ENCODE peak calls at places on chromosomes 12 and 14, in four cellular contexts. U is AG09319, C is B cell, O is pancreas. D is an unnamed sample.

GRCh38 chr14:24094839-24095195 is 706 bp downstream of the PCK2 start:
- DNase-seq in C (no peak), O (no peak), U (no peak), D (no peak)

GRCh38 chr14:35215110-35215872 is 76.9 kb upstream of the PSMA6 start:
- DNase-seq in O (no peak), U (peak), C (no peak), D (no peak)

GRCh38 chr12:47811581-47812484 is 7.9 kb downstream of the HDAC7 start:
- DNase-seq in U (no peak), C (no peak), O (no peak), D (peak)

GRCh38 chr14:85482549-85482948 is 47.4 kb upstream of the FLRT2 start:
- DNase-seq in U (no peak), O (peak), C (no peak), D (no peak)

GRCh38 chr12:110348431-110349059 is 55.0 kb downstream of the ANAPC7 start:
- DNase-seq in O (no peak), U (no peak), C (no peak), D (no peak)

GRCh38 chr12:53963434-53964314 is 9.0 kb downstream of the HOXC12 start:
- DNase-seq in U (no peak), C (no peak), O (no peak), D (no peak)

GRCh38 chr14:68977741-68978549 is 1.2 kb downstream of the ACTN1 start:
- DNase-seq in C (peak), U (peak), O (peak), D (peak)

GRCh38 chr14:93007225-93007997 is 84.5 kb downstream of the CHGA start:
- DNase-seq in C (peak), O (no peak), U (peak), D (no peak)

GRCh38 chr12:5840900-5841299 is 104.2 kb downstream of the ANO2 start:
- DNase-seq in C (no peak), O (no peak), U (no peak), D (no peak)

GRCh38 chr12:127570387-127570786 is 696.6 kb upstream of the TMEM132C start:
- DNase-seq in C (no peak), U (no peak), O (no peak), D (no peak)

GRCh38 chr12:58174316-58174715 is 232.9 kb downstream of the ATP23 start:
- DNase-seq in C (no peak), O (no peak), U (no peak), D (no peak)

GRCh38 chr14:52987514-52987913 is 36.7 kb upstream of the FERMT2 start:
- DNase-seq in C (no peak), O (peak), U (no peak), D (no peak)

GRCh38 chr12:62684586-62685295 is 218.1 kb downstream of the MON2 start:
- DNase-seq in C (no peak), U (peak), O (no peak), D (no peak)

GRCh38 chr14:27205036-27205435 is 607.2 kb upstream of the NOVA1 start:
- DNase-seq in O (no peak), U (no peak), C (no peak), D (no peak)

GRCh38 chr12:25187781-25188180 is 7.2 kb downstream of the DNAI7 start:
- DNase-seq in C (no peak), U (peak), O (no peak), D (no peak)

GRCh38 chr12:116057356-116057755 is 220.1 kb downstream of the MED13L start:
- DNase-seq in U (no peak), C (no peak), O (no peak), D (no peak)

GRCh38 chr12:57518176-57518919 is 2.0 kb downstream of the DDIT3 start:
- DNase-seq in C (no peak), U (no peak), O (no peak), D (no peak)

GRCh38 chr12:92503977-92504966 is 198.5 kb upstream of the PLEKHG7 start:
- DNase-seq in U (no peak), O (peak), C (no peak), D (no peak)

GRCh38 chr14:59419383-59419782 is 45.8 kb downstream of the GPR135 start:
- DNase-seq in C (no peak), U (no peak), O (no peak), D (no peak)

GRCh38 chr12:43338848-43339526 is 213.0 kb downstream of the ADAMTS20 start:
- DNase-seq in C (no peak), O (no peak), U (peak), D (no peak)

GRCh38 chr12:79549531-79550271 is 141.1 kb downstream of the PAWR start:
- DNase-seq in U (no peak), O (no peak), C (no peak), D (no peak)

GRCh38 chr12:8943565-8944186 is 5.8 kb downstream of the M6PR start:
- DNase-seq in U (no peak), C (no peak), O (no peak), D (no peak)

GRCh38 chr14:95336192-95336760 is 16.6 kb upstream of the CLMN start:
- DNase-seq in U (no peak), O (no peak), C (no peak), D (no peak)

GRCh38 chr12:26795899-26796298 is 37.1 kb downstream of the ITPR2 start:
- DNase-seq in U (no peak), O (no peak), C (no peak), D (no peak)

GRCh38 chr14:50961606-50962259 is 17.4 kb upstream of the PYGL start:
- DNase-seq in U (no peak), C (no peak), O (no peak), D (no peak)

GRCh38 chr14:40368314-40368713 is 936.1 kb upstream of the FBXO33 start:
- DNase-seq in O (no peak), C (no peak), U (no peak), D (no peak)

GRCh38 chr12:116592731-116593130 is 33.5 kb downstream of the MAP1LC3B2 start:
- DNase-seq in O (no peak), C (no peak), U (peak), D (no peak)

GRCh38 chr14:71130491-71131179 is 223.4 kb downstream of the PCNX1 start:
- DNase-seq in U (no peak), C (no peak), O (no peak), D (no peak)

GRCh38 chr12:106274575-106275081 is 26.8 kb upstream of the CKAP4 start:
- DNase-seq in C (no peak), U (no peak), O (peak), D (no peak)

GRCh38 chr14:103015426-103015825 is 41.9 kb downstream of the CDC42BPB start:
- DNase-seq in C (no peak), O (no peak), U (no peak), D (no peak)

GRCh38 chr14:105477659-105478623 is 3.3 kb downstream of the CRIP2 start:
- DNase-seq in C (peak), U (no peak), O (no peak), D (no peak)

GRCh38 chr12:93080994-93081809 is 152.1 kb upstream of the EEA1 start:
- DNase-seq in U (no peak), O (no peak), C (no peak), D (no peak)

GRCh38 chr12:4169522-4169921 is 104.0 kb upstream of the CCND2 start:
- DNase-seq in C (no peak), O (no peak), U (no peak), D (no peak)

GRCh38 chr14:59275668-59276067 is 87.2 kb downstream of the DAAM1 start:
- DNase-seq in O (no peak), C (no peak), U (no peak), D (no peak)

GRCh38 chr12:66279127-66279712 is 23.1 kb upstream of the HELB start:
- DNase-seq in U (no peak), O (no peak), C (no peak), D (no peak)
- TF ChIP-seq CTCF in U (peak), O (peak), C (no peak), D (no peak)

GRCh38 chr14:100135784-100136183 is 23.7 kb downstream of the DEGS2 start:
- DNase-seq in O (no peak), C (no peak), U (no peak), D (no peak)

GRCh38 chr14:100138955-100139354 is 20.5 kb downstream of the DEGS2 start:
- DNase-seq in C (no peak), U (no peak), O (no peak), D (no peak)

GRCh38 chr14:100140452-100141132 is 18.9 kb downstream of the DEGS2 start:
- DNase-seq in O (no peak), C (no peak), U (no peak), D (no peak)

GRCh38 chr14:100137173-100137572 is 22.3 kb downstream of the DEGS2 start:
- DNase-seq in C (no peak), U (no peak), O (no peak), D (no peak)

GRCh38 chr14:100138082-100138787 is 21.2 kb downstream of the DEGS2 start:
- DNase-seq in O (no peak), C (no peak), U (no peak), D (no peak)
- TF ChIP-seq CTCF in O (no peak), C (no peak), U (no peak), D (no peak)

DNA sequence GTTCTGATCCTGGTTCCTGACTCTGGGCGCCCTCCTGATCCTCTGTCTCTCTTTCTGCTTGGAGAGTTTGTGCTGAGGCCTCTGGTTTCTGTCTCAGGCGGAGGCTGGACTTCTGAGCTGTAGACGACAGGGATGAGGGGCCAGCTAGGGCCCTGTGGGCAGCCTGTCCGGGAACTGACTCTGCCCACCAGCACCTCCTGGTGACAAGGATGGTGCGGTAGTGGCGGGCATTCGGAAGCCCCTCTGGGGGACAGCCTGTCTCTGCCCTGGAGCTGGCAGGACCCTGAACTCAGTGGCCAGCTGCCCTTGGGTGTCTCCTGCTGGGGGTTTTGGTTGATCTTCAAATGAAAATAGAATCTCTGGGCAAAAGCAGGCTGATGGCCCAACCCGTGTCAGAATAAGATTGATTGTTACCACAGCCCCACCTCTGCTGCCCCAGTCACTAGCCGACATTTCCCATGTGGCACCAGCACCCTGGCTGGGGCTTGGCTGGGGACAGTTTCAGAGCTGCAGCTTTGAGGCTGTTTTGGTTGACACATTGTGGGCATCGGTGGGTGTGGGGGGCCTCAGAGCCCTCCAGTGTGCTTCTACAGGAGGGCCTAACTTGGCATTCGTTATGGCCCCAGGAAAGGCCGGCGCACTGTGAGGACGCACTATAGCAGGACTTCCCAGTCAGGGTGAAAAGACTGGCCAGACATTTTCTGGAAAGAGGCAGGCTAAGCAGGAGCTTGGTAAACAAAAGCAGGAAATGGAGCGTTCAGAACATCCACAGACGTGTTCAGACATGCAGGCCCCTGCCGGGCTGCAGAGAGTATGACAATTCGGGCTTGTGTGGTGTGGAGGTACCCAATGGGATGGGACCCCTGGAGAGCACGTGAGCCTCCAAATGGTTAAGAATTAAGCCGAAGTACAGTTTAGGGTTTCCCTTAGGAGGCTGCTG is 16.1 kb downstream of the KRT80 start:
- DNase-seq in C (no peak), O (no peak), U (no peak), D (no peak)
- TF ChIP-seq CTCF in C (no peak), O (no peak), U (no peak), D (no peak)

GRCh38 chr12:46110928-46111699 is 120.7 kb upstream of the SCAF11 start:
- DNase-seq in U (no peak), C (no peak), O (no peak), D (no peak)
- TF ChIP-seq CTCF in U (no peak), C (peak), O (no peak), D (no peak)

DNA sequence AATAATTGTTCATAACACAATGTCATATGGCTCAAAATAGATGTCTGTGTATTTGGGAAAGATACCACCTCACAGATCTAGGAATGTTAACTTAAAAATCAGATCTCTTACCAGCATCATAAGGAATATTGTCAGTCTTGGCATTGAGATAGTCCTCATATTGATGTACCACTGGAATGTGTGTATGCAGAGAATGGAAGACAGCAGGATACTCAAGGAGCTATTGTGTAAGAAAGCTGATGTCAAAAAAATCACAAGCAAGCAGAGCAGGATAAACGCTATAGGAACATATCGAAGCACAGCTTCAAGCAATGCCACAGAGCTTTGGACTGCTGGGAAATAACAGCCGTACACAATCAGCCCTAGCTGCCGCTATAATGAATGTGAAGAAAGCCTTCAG is 45.1 kb upstream of the GRIN2B start:
- DNase-seq in U (no peak), C (no peak), O (no peak), D (no peak)
- TF ChIP-seq CTCF in U (no peak), C (no peak), O (no peak), D (no peak)

GRCh38 chr12:103330672-103331071 is 165.1 kb downstream of the C12orf42 start:
- DNase-seq in U (no peak), C (no peak), O (no peak), D (no peak)

GRCh38 chr12:103327676-103328075 is 168.1 kb downstream of the C12orf42 start:
- DNase-seq in U (no peak), C (no peak), O (no peak), D (no peak)

GRCh38 chr12:103331643-103332042 is 164.1 kb downstream of the C12orf42 start:
- DNase-seq in U (no peak), C (no peak), O (no peak), D (no peak)

GRCh38 chr12:103326190-103326589 is 169.6 kb downstream of the C12orf42 start:
- DNase-seq in C (peak), O (no peak), U (no peak), D (no peak)
- TF ChIP-seq CTCF in C (peak), O (no peak), U (no peak), D (no peak)

GRCh38 chr14:21933681-21934080 is 260.1 kb upstream of the OR4E1 start:
- DNase-seq in O (no peak), U (no peak), C (peak), D (no peak)
- TF ChIP-seq CTCF in O (no peak), U (no peak), C (peak), D (no peak)

GRCh38 chr12:85301054-85301453 is 21.0 kb downstream of the ALX1 start:
- DNase-seq in C (no peak), O (no peak), U (no peak), D (no peak)

GRCh38 chr12:85299058-85299457 is 19.0 kb downstream of the ALX1 start:
- DNase-seq in U (no peak), O (no peak), C (no peak), D (no peak)
- TF ChIP-seq CTCF in U (no peak), O (no peak), C (no peak), D (no peak)

GRCh38 chr12:123935956-123936355 is 36.7 kb downstream of the CCDC92 start:
- DNase-seq in U (no peak), O (no peak), C (no peak), D (no peak)
- TF ChIP-seq CTCF in U (no peak), O (no peak), C (no peak), D (no peak)

D was measured in omental fat pad.